ENCODE peak calls at places on chromosomes 16 and 17, in ten cellular contexts. M is GM06990, W is HFFc6, B is ovary, Q is BJ, U is fibroblast of mammary gland, C is epithelial cell of esophagus, S is tibial artery, J is cardiac fibroblast, X is vagina. T is an unnamed sample.
A peak's percentile ranks its signal among the peaks of the same experiment; 100 is the strongest.

GRCh38 chr17:82349287-82349701 is 9.8 kb upstream of the TEX19 start:
- DNase-seq in S (no peak), J (peak; percentile 33), B (no peak), Q (peak; percentile 76), M (no peak), C (no peak), W (no peak), X (no peak), U (peak; percentile 90), T (no peak)

GRCh38 chr16:57266531-57267268 is 17.8 kb downstream of the PLLP start:
- DNase-seq in M (no peak), C (no peak), Q (no peak), S (no peak), X (no peak), B (no peak), W (no peak), J (no peak), U (no peak), T (no peak)

GRCh38 chr16:57151369-57151768 is 34.5 kb downstream of the PSME3IP1 start:
- DNase-seq in X (no peak), J (no peak), C (no peak), U (no peak), S (no peak), M (no peak), B (no peak), Q (no peak), W (no peak), T (no peak)

GRCh38 chr17:74253036-74253435 is 21.0 kb upstream of the DNAI2 start:
- DNase-seq in B (no peak), M (no peak), X (no peak), W (no peak), U (no peak), S (no peak), C (no peak), J (no peak), Q (no peak), T (no peak)

GRCh38 chr17:35588196-35588920 is 1.2 kb downstream of the AP2B1 start:
- DNase-seq in B (no peak), U (peak; percentile 56), X (no peak), J (peak; percentile 47), Q (no peak), W (peak; percentile 65), C (peak; percentile 98), M (no peak), S (no peak), T (no peak)

GRCh38 chr17:5331506-5331905 is 49.4 kb downstream of the RABEP1 start:
- DNase-seq in X (no peak), Q (no peak), U (peak; percentile 46), J (no peak), M (no peak), S (no peak), B (no peak), C (no peak), W (no peak), T (no peak)

GRCh38 chr16:10206215-10206614 is 24.0 kb upstream of the GRIN2A start:
- DNase-seq in C (peak; percentile 5), J (no peak), U (no peak), M (peak; percentile 21), Q (no peak), B (no peak), W (no peak), X (no peak), S (no peak), T (no peak)

GRCh38 chr16:80610489-80611156 is 69.8 kb downstream of the DYNLRB2 start:
- DNase-seq in W (peak; percentile 20), C (no peak), X (no peak), J (no peak), Q (no peak), U (no peak), B (no peak), S (no peak), M (no peak), T (no peak)

GRCh38 chr16:74521691-74522090 is 85.2 kb downstream of the GLG1 start:
- DNase-seq in C (no peak), B (no peak), U (peak; percentile 57), M (no peak), S (no peak), J (peak; percentile 49), X (no peak), Q (no peak), W (peak; percentile 43), T (no peak)

GRCh38 chr17:30422171-30422570 is 43.4 kb downstream of the CPD start:
- DNase-seq in X (no peak), B (no peak), M (no peak), C (no peak), U (no peak), J (peak; percentile 26), S (no peak), Q (no peak), W (no peak), T (no peak)

GRCh38 chr16:77445321-77445720 is 10.5 kb upstream of the ADAMTS18 start:
- DNase-seq in B (no peak), M (no peak), W (no peak), Q (no peak), C (no peak), X (no peak), J (no peak), U (no peak), S (no peak), T (no peak)

GRCh38 chr17:27333410-27333980 is 39.6 kb downstream of the WSB1 start:
- DNase-seq in C (no peak), W (no peak), B (peak; percentile 39), S (no peak), J (no peak), Q (no peak), U (no peak), X (no peak), M (no peak), T (no peak)

GRCh38 chr17:27329146-27329805 is 35.4 kb downstream of the WSB1 start:
- DNase-seq in X (no peak), C (no peak), U (no peak), J (no peak), B (no peak), S (no peak), W (no peak), Q (no peak), M (no peak), T (no peak)

GRCh38 chr17:27332052-27332403 is 38.1 kb downstream of the WSB1 start:
- DNase-seq in S (no peak), B (peak; percentile 26), M (no peak), U (no peak), Q (no peak), X (no peak), W (no peak), J (no peak), C (no peak), T (no peak)

GRCh38 chr17:27336217-27336616 is 42.3 kb downstream of the WSB1 start:
- DNase-seq in B (no peak), W (no peak), X (no peak), C (no peak), Q (no peak), S (no peak), U (no peak), M (no peak), J (no peak), T (no peak)

DNA sequence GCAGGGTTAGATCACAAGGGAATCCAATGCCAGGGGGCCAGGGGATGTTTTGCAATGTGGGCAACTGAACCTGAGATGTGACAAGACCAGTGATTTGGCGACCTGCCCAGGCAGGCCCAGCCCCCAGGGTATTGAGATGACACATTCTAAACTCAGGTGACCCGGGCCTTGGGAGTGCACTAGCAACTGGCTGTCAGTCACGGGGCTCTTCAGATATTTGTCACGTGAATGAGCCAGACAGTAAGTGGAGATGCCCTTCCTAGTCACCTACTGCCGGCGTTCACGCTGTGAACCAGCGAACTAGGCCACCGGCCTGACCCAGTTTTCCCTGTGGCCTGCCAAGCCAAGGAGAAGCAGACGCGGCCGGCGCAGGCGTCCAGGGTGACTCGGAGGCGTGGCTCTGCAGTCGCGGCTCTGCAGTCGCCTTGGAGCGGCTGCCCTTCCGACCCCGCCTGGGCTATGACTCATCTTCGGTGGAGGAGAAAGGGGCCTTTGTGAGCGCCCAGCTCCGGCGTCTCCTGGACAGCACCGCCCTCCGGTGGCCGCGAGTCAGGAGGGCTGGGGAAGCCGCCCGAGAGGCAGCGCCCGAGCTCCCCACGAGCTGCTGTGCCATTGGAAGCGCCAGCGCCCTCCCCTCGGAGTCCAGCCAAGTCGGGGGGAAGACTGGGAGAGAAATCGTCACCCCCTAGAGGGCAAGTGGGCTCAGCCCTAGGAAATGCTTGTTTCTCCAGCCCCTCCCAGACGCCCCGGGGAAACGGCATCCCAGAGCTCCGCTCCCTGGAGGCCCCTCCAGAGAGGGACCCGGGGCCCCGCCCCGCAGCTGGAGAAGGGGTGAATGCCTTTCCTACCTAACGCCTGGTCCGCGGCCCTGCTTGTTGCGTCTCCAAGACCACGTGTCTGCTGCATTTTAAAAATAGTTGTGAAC is 38.8 kb downstream of the WSB1 start:
- DNase-seq in J (peak; percentile 99), S (peak; percentile 98), B (peak; percentile 97), C (peak; percentile 95), W (peak; percentile 97), U (peak; percentile 95), X (no peak), Q (peak; percentile 86), M (peak; percentile 95), T (peak; percentile 85)
- TF ChIP-seq CTCF in J (peak; percentile 84), S (peak; percentile 91), B (peak; percentile 96), C (peak; percentile 70), W (peak; percentile 90), U (peak; percentile 60), X (peak; percentile 81), Q (peak; percentile 88), M (peak; percentile 83), T (peak; percentile 39)

DNA sequence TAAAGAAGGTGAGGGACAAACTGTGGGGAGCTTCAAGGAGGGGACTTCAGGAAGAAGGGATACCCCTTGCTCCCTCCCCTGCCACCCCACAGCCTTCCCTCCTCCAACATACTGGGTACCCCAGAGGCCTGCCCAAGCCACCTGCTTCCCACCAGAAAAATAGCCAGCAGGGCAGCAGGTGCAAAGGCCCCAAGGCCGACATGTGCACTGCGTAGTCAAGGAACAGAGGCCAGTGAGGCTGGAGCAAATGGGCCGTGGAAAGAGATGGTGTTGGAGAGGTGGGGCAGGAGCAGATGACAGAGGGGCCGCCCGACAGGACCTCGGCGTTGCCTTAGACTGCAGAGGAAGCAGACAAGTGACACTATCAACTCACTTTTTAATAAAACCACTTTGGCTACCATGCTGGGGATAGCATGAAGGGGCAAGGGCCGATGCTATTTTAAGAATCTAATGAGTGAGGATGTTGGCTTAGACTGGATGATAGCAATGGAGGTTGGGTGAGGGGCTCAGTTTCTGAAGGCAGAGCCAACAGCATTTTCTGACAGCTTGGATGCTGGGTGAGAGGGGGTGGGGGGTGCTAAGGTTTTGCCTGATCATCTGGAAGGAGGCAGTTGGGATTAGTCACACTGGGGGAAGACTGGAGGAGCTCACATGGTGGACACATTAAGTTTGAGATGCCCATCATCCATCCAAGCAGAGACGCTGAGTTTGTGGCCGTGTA is 72.8 kb upstream of the TOB1 start:
- DNase-seq in C (no peak), J (no peak), Q (no peak), U (peak; percentile 47), B (no peak), W (no peak), X (no peak), M (no peak), S (no peak), T (no peak)
- TF ChIP-seq CTCF in C (no peak), J (no peak), Q (no peak), U (no peak), B (no peak), W (no peak), X (no peak), M (no peak), S (no peak), T (no peak)

GRCh38 chr16:31706925-31707324 is 166.7 kb upstream of the ZNF267 start:
- DNase-seq in X (no peak), M (no peak), Q (no peak), W (no peak), B (no peak), C (no peak), J (no peak), S (no peak), U (no peak), T (no peak)
- TF ChIP-seq CTCF in X (no peak), M (no peak), Q (no peak), W (no peak), B (no peak), C (no peak), J (no peak), S (no peak), U (no peak), T (no peak)

GRCh38 chr16:82643136-82643535 is 16.4 kb downstream of the CDH13 start:
- DNase-seq in J (no peak), X (no peak), U (no peak), W (no peak), B (no peak), S (no peak), C (no peak), M (no peak), Q (no peak), T (no peak)
- TF ChIP-seq CTCF in J (no peak), X (no peak), U (no peak), W (no peak), B (no peak), S (no peak), C (no peak), M (no peak), Q (no peak), T (no peak)

T was measured in omental fat pad.